ENCODE peak calls at places on chromosomes 2 and 18, in five cellular contexts. S is pancreas, F is neural progenitor cell, K is PC-3, J is foreskin keratinocyte. V is an unnamed sample.
A peak's percentile ranks its signal among the peaks of the same experiment; 100 is the strongest.

GRCh38 chr2:27208486-27209050 is 3.3 kb upstream of the ATRAID start:
- DNase-seq in J (no peak), F (peak; percentile 60), S (no peak), K (no peak), V (no peak)

GRCh38 chr2:223460774-223461211 is 141.4 kb downstream of the SCG2 start:
- DNase-seq in F (no peak), S (no peak), J (peak; percentile 30), K (peak; percentile 72), V (no peak)

GRCh38 chr2:150495993-150496627 is 8.6 kb upstream of the RND3 start:
- DNase-seq in S (no peak), J (peak; percentile 95), K (peak; percentile 96), F (no peak), V (no peak)

GRCh38 chr2:160375802-160376469 is 117.7 kb downstream of the RBMS1 start:
- DNase-seq in S (no peak), F (no peak), J (no peak), K (peak; percentile 49), V (no peak)

GRCh38 chr2:19419211-19419880 is 60.9 kb upstream of the OSR1 start:
- DNase-seq in J (no peak), S (no peak), K (no peak), F (no peak), V (no peak)

GRCh38 chr2:206531996-206532543 is 88.7 kb downstream of the ADAM23 start:
- DNase-seq in K (no peak), S (no peak), J (no peak), F (no peak), V (peak; percentile 7)

GRCh38 chr2:98936917-98937351 is 909 bp upstream of the CRACDL start:
- DNase-seq in K (no peak), J (no peak), S (no peak), F (peak; percentile 81), V (no peak)

GRCh38 chr2:168751104-168751768 is 51.2 kb upstream of the NOSTRIN start:
- DNase-seq in F (no peak), S (no peak), K (no peak), J (no peak), V (no peak)

GRCh38 chr2:134089454-134089853 is 164.4 kb upstream of the MGAT5 start:
- DNase-seq in K (peak; percentile 15), J (no peak), S (no peak), F (no peak), V (no peak)

GRCh38 chr2:9382604-9383235 is 40.6 kb downstream of the ITGB1BP1 start:
- DNase-seq in S (no peak), J (no peak), K (peak; percentile 10), F (no peak), V (no peak)

GRCh38 chr18:58363767-58364540 is 264.9 kb downstream of the ALPK2 start:
- DNase-seq in K (peak; percentile 64), J (no peak), S (no peak), F (no peak), V (no peak)

GRCh38 chr2:3527886-3528785 is 8.8 kb upstream of the ADI1 start:
- DNase-seq in S (no peak), F (no peak), J (no peak), K (no peak), V (no peak)

GRCh38 chr2:42794271-42795046 is 2.1 kb upstream of the HAAO start:
- DNase-seq in F (peak; percentile 68), J (no peak), K (no peak), S (peak; percentile 68), V (no peak)

GRCh38 chr2:120771556-120772208 is 36.0 kb downstream of the GLI2 start:
- DNase-seq in F (no peak), K (peak; percentile 76), S (peak; percentile 34), J (no peak), V (peak; percentile 50)

GRCh38 chr18:29191263-29191662 is 1014.3 kb upstream of the CDH2 start:
- DNase-seq in S (no peak), J (no peak), F (peak; percentile 12), K (peak; percentile 44), V (peak; percentile 1)

GRCh38 chr2:173161040-173161439 is 85.4 kb downstream of the MAP3K20 start:
- DNase-seq in J (no peak), F (no peak), S (no peak), K (no peak), V (no peak)

GRCh38 chr2:169363570-169364150 is 1.3 kb upstream of the LRP2 start:
- DNase-seq in S (peak; percentile 17), K (no peak), F (peak; percentile 76), J (no peak), V (no peak)

GRCh38 chr18:33201509-33201926 is 239.0 kb downstream of the CCDC178 start:
- DNase-seq in K (peak; percentile 10), J (no peak), S (peak; percentile 13), F (peak; percentile 72), V (no peak)

GRCh38 chr18:74715306-74715705 is 117.6 kb downstream of the ZNF407 start:
- DNase-seq in S (no peak), F (no peak), J (no peak), K (no peak), V (no peak)

GRCh38 chr2:23918837-23919489 is 8.0 kb downstream of the ATAD2B start:
- DNase-seq in F (no peak), J (no peak), K (no peak), S (no peak), V (no peak)

GRCh38 chr2:175597286-175597685 is 404.8 kb downstream of the LNPK start:
- DNase-seq in S (no peak), K (no peak), J (no peak), F (no peak), V (no peak)

GRCh38 chr2:48584551-48584950 is 33.1 kb upstream of the GTF2A1L start:
- DNase-seq in K (no peak), J (no peak), F (no peak), S (no peak), V (no peak)

GRCh38 chr18:62904396-62905285 is 189.3 kb downstream of the PHLPP1 start:
- DNase-seq in K (no peak), S (no peak), F (no peak), J (no peak), V (no peak)

GRCh38 chr2:74383254-74383653 is 3.1 kb upstream of the DCTN1 start:
- DNase-seq in J (no peak), F (no peak), K (peak; percentile 30), S (no peak), V (no peak)

GRCh38 chr2:191854385-191855372 is 7.8 kb upstream of the CAVIN2 start:
- DNase-seq in S (no peak), K (peak; percentile 15), J (no peak), F (no peak), V (no peak)

GRCh38 chr18:27845897-27846296 is 331.0 kb downstream of the CDH2 start:
- DNase-seq in J (no peak), K (no peak), S (no peak), F (no peak), V (no peak)

GRCh38 chr18:70288171-70288850 is 534 bp upstream of the SOCS6 start:
- DNase-seq in S (peak; percentile 42), F (peak; percentile 20), K (peak; percentile 23), J (no peak), V (peak; percentile 41)

GRCh38 chr2:231518771-231519170 is 11.5 kb downstream of the NMUR1 start:
- DNase-seq in F (no peak), J (no peak), S (no peak), K (no peak), V (no peak)

GRCh38 chr2:10210336-10210735 is 87.8 kb downstream of the RRM2 start:
- DNase-seq in S (no peak), K (no peak), J (no peak), F (no peak), V (no peak)

GRCh38 chr2:218073185-218073584 is 4.1 kb downstream of the RUFY4 start:
- DNase-seq in F (no peak), S (no peak), J (no peak), K (no peak), V (no peak)

GRCh38 chr2:218072478-218073024 is 3.5 kb downstream of the RUFY4 start:
- DNase-seq in F (no peak), S (no peak), J (no peak), K (no peak), V (no peak)

GRCh38 chr2:218072002-218072401 is 2.9 kb downstream of the RUFY4 start:
- DNase-seq in K (no peak), F (no peak), J (no peak), S (no peak), V (no peak)

GRCh38 chr2:218075975-218076811 is 7.1 kb downstream of the RUFY4 start:
- DNase-seq in F (no peak), K (no peak), S (no peak), J (no peak), V (no peak)

DNA sequence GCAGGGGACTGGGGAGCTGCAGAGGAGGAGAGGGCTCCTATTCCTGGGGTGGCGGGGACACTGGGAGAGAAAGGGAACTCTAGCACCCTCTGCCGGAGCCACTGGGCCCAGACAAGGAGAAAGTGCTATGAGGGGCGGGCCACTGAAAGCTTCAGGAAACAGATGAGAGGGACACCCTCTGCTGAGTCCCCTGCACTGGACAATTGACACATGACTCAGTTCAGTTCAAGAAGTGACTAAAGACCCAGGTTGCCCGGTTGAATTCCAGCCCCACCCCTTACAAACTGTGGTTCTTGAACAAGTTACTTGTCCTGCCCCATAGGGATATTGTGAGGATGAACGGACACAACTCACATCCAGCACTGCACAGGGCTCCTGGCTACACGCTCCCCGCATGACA is 5.0 kb downstream of the RUFY4 start:
- DNase-seq in F (peak; percentile 76), S (no peak), J (no peak), K (peak; percentile 25), V (peak; percentile 60)
- H3K27me3 ChIP-seq in F (no peaks in the 10 kb centered on the region), S (no peaks in the 10 kb centered on the region), J (peaks cover 41% of the 10 kb centered on the region), K (peaks cover 30% of the 10 kb centered on the region), V (no peaks in the 10 kb centered on the region)

GRCh38 chr2:73292906-73293533 is 328 bp downstream of the EGR4 start:
- DNase-seq in J (no peak), K (no peak), S (no peak), F (peak; percentile 43), V (no peak)
- H3K27me3 ChIP-seq in J (peaks cover 97% of the 10 kb centered on the region), K (peaks cover 79% of the 10 kb centered on the region), S (no peaks in the 10 kb centered on the region), F (peaks cover 100% of the 10 kb centered on the region), V (peaks cover 46% of the 10 kb centered on the region)

DNA sequence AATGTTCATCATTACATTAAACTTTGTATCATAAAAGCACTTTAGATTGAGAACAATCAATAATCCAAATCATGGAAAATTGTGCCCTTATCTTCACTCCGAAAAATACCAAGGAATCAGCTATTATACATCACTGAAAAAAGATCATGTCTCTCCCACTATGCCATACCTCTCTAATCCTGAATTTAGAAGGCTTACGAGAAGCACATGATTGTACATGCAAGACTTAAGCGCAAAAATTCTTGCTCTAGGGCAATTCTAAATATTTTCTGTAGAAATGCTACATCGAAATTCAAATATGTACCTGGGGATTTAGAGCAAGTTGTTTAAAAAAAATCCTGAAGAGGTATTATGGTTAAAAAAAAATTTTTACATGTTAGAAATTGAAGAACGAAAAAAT is 1.3 kb downstream of the CYTIP start:
- DNase-seq in S (no peak), F (no peak), J (no peak), K (no peak), V (no peak)
- H3K27me3 ChIP-seq in S (no peaks in the 10 kb centered on the region), F (no peaks in the 10 kb centered on the region), J (peaks cover 21% of the 10 kb centered on the region), K (peaks cover 28% of the 10 kb centered on the region), V (no peaks in the 10 kb centered on the region)

GRCh38 chr18:13440277-13441248 is 222.0 kb downstream of the LDLRAD4 start:
- DNase-seq in F (no peak), J (no peak), S (peak; percentile 70), K (no peak), V (no peak)

GRCh38 chr18:13437801-13438506 is 219.4 kb downstream of the LDLRAD4 start:
- DNase-seq in K (no peak), S (no peak), F (no peak), J (no peak), V (no peak)

GRCh38 chr18:13438507-13439056 is 220.0 kb downstream of the LDLRAD4 start:
- DNase-seq in F (no peak), S (no peak), J (no peak), K (no peak), V (no peak)

GRCh38 chr18:13441731-13442130 is 223.2 kb downstream of the LDLRAD4 start:
- DNase-seq in F (no peak), J (no peak), K (no peak), S (no peak), V (no peak)

GRCh38 chr18:13439475-13439874 is 220.9 kb downstream of the LDLRAD4 start:
- DNase-seq in J (no peak), K (no peak), S (no peak), F (no peak), V (no peak)
- H3K27me3 ChIP-seq in J (no peaks in the 10 kb centered on the region), K (peaks cover 69% of the 10 kb centered on the region), S (no peaks in the 10 kb centered on the region), F (peaks cover 16% of the 10 kb centered on the region), V (no peaks in the 10 kb centered on the region)

V was measured in BE2C.